ENCODE peak calls at places on chromosomes 4 and X, in five cellular contexts. G, I, C, E and Y are unnamed samples.
A peak's percentile ranks its signal among the peaks of the same experiment; 100 is the strongest.

GRCh38 chr4:186953601-186954260 is 230.1 kb upstream of the FAT1 start:
- DNase-seq in C (no peak), I (no peak), E (no peak), G (peak; percentile 39), Y (no peak)

GRCh38 chrX:106935175-106935574 is 15.0 kb downstream of the CLDN2 start:
- DNase-seq in C (peak; percentile 51), G (no peak), I (no peak), E (no peak), Y (no peak)

GRCh38 chr4:138055890-138056289 is 186.3 kb downstream of the SLC7A11 start:
- DNase-seq in I (no peak), E (no peak), C (no peak), G (no peak), Y (no peak)

GRCh38 chr4:165502919-165503907 is 124.4 kb downstream of the CPE start:
- DNase-seq in G (peak; percentile 25), C (peak; percentile 31), I (no peak), E (no peak), Y (no peak)

GRCh38 chr4:76570141-76570989 is 135.3 kb downstream of the SHROOM3 start:
- DNase-seq in E (no peak), G (no peak), C (peak; percentile 67), I (no peak), Y (no peak)

GRCh38 chr4:21845663-21846062 is 102.9 kb downstream of the KCNIP4 start:
- DNase-seq in C (no peak), G (no peak), E (no peak), I (no peak), Y (no peak)

GRCh38 chrX:20372533-20372932 is 105.8 kb upstream of the RPS6KA3 start:
- DNase-seq in C (peak; percentile 37), I (no peak), E (no peak), G (no peak), Y (no peak)

GRCh38 chrX:134580947-134581346 is 77.3 kb downstream of the PLAC1 start:
- DNase-seq in G (no peak), I (no peak), C (no peak), E (no peak), Y (no peak)

GRCh38 chr4:2965262-2965661 is 1.9 kb downstream of the GRK4 start:
- DNase-seq in E (no peak), G (no peak), C (no peak), I (no peak), Y (no peak)

GRCh38 chr4:110900206-110900769 is 277.4 kb upstream of the PITX2 start:
- DNase-seq in G (no peak), C (no peak), I (no peak), E (no peak), Y (no peak)

GRCh38 chrX:41796577-41796976 is 72.6 kb downstream of the GPR82 start:
- DNase-seq in G (no peak), C (no peak), E (no peak), I (no peak), Y (no peak)

GRCh38 chr4:65195002-65195401 is 475.3 kb downstream of the EPHA5 start:
- DNase-seq in G (no peak), I (no peak), E (no peak), C (no peak), Y (no peak)

GRCh38 chr4:150371869-150372268 is 210.1 kb upstream of the MAB21L2 start:
- DNase-seq in G (no peak), I (no peak), C (no peak), E (no peak), Y (no peak)

GRCh38 chr4:56858302-56858644 is 36.8 kb upstream of the SPINK2 start:
- DNase-seq in C (no peak), G (no peak), I (no peak), E (no peak), Y (no peak)

GRCh38 chrX:153557618-153558017 is 40.2 kb downstream of the ATP2B3 start:
- DNase-seq in C (no peak), E (no peak), G (no peak), I (no peak), Y (no peak)

GRCh38 chr4:124449881-124450280 is 262.7 kb downstream of the ANKRD50 start:
- DNase-seq in C (no peak), G (no peak), I (no peak), E (no peak), Y (no peak)

GRCh38 chr4:10979032-10979431 is 294.5 kb upstream of the CLNK start:
- DNase-seq in G (no peak), I (no peak), E (no peak), C (no peak), Y (no peak)

DNA sequence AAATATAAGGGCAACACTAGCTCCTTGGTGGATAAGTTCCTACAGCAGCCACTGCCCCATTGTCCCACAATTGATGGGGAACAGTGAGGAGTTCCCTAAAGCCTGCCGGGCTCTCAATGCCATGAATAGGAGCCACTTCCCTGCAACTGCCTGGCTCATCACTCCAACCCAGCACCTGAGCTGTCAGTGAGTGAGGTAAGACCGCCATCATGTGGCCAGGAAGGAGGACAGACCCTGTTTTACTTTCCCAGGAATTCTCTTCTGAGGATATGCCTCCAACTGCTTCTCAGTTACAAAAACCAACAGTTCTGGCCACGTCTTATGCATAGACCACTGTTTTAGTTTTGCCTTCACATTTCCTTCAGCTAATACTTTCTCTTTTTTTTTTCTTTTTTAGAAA is 45.5 kb downstream of the SRPX start:
- DNase-seq in E (peak; percentile 42), I (no peak), G (no peak), C (peak; percentile 64), Y (peak; percentile 42)
- TF ChIP-seq CTCF in E (peak; percentile 66), I (peak; percentile 33), G (no peak), C (peak; percentile 66), Y (no peak)

DNA sequence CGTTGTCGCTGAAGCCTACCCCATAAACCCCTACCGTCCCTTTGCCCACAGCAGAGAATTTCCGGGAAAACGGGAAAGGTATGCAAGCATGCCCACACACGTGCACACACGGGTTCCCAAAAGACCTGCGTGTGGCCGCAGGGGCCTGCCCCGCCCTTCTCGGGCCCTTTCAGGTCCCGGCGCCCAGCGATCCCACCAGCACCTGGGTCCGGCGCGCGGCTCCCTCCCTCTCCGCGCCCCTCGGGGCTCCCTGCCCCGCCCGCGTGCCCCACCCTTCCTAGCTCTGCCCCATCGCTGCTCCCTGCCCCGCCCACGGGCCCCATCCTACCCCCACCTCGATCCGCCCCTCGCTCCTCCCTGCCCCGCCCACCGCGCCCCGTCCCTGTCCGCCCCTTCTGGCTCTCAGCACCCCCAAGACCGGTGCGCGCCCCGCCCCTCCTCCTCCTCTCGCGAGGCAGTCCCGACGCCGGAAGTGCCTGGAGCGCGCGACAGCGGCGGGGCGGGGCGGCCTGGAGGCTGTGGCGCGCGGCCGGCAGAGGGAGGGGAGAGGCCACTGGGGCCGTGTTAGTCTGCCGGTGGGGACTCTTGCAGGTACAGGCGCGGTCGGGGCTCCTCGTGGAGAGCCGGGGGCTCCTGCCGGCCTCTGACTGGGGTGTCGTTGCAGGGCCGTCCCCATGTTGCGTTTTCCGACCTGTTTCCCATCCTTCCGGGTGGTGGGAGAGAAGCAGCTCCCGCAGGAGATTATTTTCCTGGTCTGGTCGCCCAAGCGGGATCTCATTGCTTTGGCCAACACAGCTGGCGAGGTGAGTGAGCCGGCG is at the start of gene ANAPC4:
- DNase-seq in E (peak; percentile 97), G (peak; percentile 85), I (peak; percentile 94), C (peak; percentile 92), Y (peak; percentile 96)
- TF ChIP-seq POLR2A in E (peak; percentile 53), G (peak; percentile 60), I (peak; percentile 62), C (peak; percentile 58), Y (peak; percentile 45)

GRCh38 chrX:149274516-149275105 is 230.5 kb downstream of the IDS start:
- DNase-seq in I (no peak), G (no peak), C (no peak), E (no peak), Y (no peak)

GRCh38 chrX:149275836-149276235 is 229.3 kb downstream of the IDS start:
- DNase-seq in G (no peak), C (no peak), I (no peak), E (no peak), Y (no peak)

GRCh38 chrX:149267878-149268813 is 237.0 kb downstream of the IDS start:
- DNase-seq in C (no peak), G (no peak), E (no peak), I (no peak), Y (no peak)

DNA sequence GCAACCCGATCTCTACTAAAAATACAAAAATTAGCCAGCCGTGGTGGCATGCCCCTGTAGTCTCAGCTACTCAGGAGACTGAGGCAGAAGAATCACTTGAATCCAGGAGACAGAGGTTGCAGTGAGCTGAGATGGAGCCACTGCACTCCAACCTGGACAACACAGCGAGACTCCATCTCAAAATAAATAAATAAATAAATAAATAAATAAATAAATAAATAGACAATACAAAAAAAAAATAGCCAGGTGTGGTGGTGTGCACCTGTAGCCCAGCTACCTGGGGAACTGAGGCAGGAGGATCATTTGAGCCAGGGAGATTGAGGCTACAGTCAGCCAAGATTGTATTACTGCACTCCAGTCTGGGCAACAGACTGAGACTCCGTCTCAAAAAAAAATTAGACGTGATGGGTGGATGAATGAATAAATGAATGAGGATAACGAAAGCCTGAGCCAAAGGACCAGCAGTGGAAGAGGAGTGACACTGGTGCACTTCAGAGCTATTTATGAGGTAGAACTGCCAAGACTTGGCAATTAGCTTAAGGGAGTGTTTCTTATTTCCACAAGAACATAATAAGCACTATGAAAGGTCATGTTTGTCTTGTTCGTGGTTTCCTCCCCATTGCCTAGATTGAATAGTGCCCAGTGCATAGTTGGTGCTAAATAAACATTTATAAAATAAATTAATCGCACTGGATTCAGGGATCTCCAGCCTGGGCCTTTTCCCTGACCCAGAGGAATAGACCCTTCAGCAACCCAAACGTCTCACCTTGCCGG is 232.2 kb downstream of the IDS start:
- DNase-seq in E (no peak), C (no peak), I (no peak), G (no peak), Y (no peak)
- TF ChIP-seq CTCF in E (no peak), C (no peak), I (no peak), G (no peak), Y (no peak)

GRCh38 chr4:18020671-18021469 is 685 bp downstream of the LCORL start:
- DNase-seq in I (peak; percentile 50), E (peak; percentile 78), G (peak; percentile 33), C (peak; percentile 81), Y (peak; percentile 76)

GRCh38 chr4:18022572-18023039 is 1.1 kb upstream of the LCORL start:
- DNase-seq in I (no peak), G (no peak), E (no peak), C (no peak), Y (no peak)

GRCh38 chr4:18020145-18020670 is 1.3 kb downstream of the LCORL start:
- DNase-seq in E (no peak), I (no peak), C (no peak), G (no peak), Y (no peak)

GRCh38 chr4:18021470-18021719 is 160 bp downstream of the LCORL start:
- DNase-seq in G (peak; percentile 6), I (no peak), E (no peak), C (no peak), Y (no peak)

DNA sequence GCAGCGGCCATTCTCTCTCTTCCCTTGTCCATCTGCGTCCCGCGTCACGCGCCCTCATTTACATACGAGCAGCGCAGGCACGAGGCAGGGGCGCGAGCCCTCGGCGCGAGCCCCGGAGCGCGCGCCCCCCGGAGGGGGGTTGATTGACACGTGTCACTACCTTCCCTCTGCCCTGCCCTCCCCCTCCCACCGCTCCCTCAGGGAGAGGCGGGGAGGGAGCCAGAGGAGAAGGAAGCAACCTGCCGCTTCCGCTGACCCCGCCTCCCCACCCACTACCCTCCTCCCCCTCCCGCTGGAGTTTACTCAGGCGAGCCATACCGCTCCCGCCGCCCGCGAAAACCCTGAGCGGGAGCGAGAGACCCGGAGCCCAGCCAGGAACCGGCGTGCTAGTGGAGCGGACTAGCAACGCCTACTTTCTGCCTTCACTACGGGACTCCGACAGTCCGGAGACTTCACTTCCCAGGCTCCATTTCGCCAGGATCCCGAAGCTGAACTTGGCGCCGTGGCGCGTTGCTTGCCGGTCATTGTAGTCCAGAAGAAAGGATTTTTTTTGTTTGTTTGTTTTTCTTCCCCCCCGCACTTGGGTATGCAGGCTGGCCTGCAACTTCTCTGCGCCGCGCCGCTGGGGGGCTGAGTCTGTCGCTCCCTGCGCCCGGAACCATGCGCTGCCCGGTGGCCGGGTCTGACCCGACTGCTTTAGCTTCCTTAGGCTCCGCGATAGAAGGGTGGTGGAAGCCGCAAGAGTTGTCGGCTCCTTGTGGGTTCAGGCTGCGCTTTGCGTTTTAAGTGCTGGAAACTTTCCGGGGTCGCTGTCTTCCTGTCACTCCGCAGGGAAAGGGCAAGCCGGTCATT is at the start of gene LCORL:
- DNase-seq in G (peak; percentile 85), E (peak; percentile 96), C (peak; percentile 93), I (peak; percentile 93), Y (peak; percentile 95)
- TF ChIP-seq POLR2A in G (no peak), E (peak; percentile 9), C (peak; percentile 40), I (peak; percentile 67), Y (no peak)